ENCODE peak calls at places on chromosomes 11 and 22, in ten cellular contexts. F is NCI-H1436 treated with DMSO at 0.1 percent for 48 hours; Z is activated T-cell treated with anti-CD3 and anti-CD28 coated beads, Interleukin-2, amount 50 U/mL, for 1 hour; P is ELR; N is aorta; W is T-helper 9 cell; I is brain microvascular endothelial cell; B is activated CD4-positive, alpha-beta T cell treated with anti-CD3 and anti-CD28 coated beads, Interleukin-2, amount 50 U/mL, for 1 hour; R is SW 1271; L is fibroblast of mammary gland. K is an unnamed sample.

GRCh38 chr11:2209900-2210321 is 38.3 kb upstream of the TH start:
- DNase-seq in B (no peak), N (no peak), W (no peak), P (no peak), Z (no peak), I (no peak), R (no peak), F (no peak), L (no peak), K (no peak)

GRCh38 chr11:87072787-87073186 is 35.1 kb downstream of the TMEM135 start:
- DNase-seq in F (no peak), B (no peak), R (no peak), N (no peak), P (no peak), Z (no peak), W (no peak), I (no peak), L (no peak), K (no peak)

GRCh38 chr22:17842386-17842785 is 68.1 kb upstream of the BID start:
- DNase-seq in F (no peak), I (no peak), R (no peak), N (no peak), Z (peak), L (no peak), W (peak), B (peak), P (no peak), K (no peak)

GRCh38 chr22:46798366-46799057 is 36.1 kb downstream of the TBC1D22A start:
- DNase-seq in N (peak), I (peak), Z (peak), F (no peak), L (peak), W (peak), R (no peak), P (peak), B (peak), K (peak)

GRCh38 chr11:44955019-44955738 is 4.5 kb upstream of the TP53I11 start:
- DNase-seq in B (no peak), L (peak), F (no peak), R (no peak), P (peak), I (peak), W (no peak), Z (no peak), N (no peak), K (peak)

GRCh38 chr11:106344392-106344791 is 266.9 kb downstream of the AASDHPPT start:
- DNase-seq in R (no peak), N (no peak), Z (no peak), P (no peak), W (no peak), I (peak), L (peak), B (no peak), F (no peak), K (peak)

GRCh38 chr22:43483669-43484068 is 71.9 kb downstream of the MPPED1 start:
- DNase-seq in Z (no peak), R (no peak), L (no peak), N (peak), I (no peak), B (no peak), F (no peak), W (no peak), P (no peak), K (no peak)

GRCh38 chr22:40714514-40714966 is 35.3 kb downstream of the MCHR1 start:
- DNase-seq in N (peak), P (peak), B (no peak), R (no peak), Z (no peak), W (no peak), I (peak), L (peak), F (no peak), K (peak)

GRCh38 chr11:128501576-128502549 is 85.5 kb downstream of the ETS1 start:
- DNase-seq in I (peak), Z (no peak), B (no peak), R (no peak), W (no peak), P (peak), N (no peak), L (peak), F (no peak), K (peak)

GRCh38 chr11:47324520-47324919 is 28.0 kb downstream of the MYBPC3 start:
- DNase-seq in N (no peak), P (no peak), F (no peak), B (no peak), W (no peak), Z (no peak), L (no peak), R (no peak), I (no peak), K (no peak)

GRCh38 chr22:47199261-47199948 is 437.0 kb downstream of the TBC1D22A start:
- DNase-seq in B (no peak), F (no peak), Z (peak), I (no peak), P (no peak), L (no peak), W (no peak), R (no peak), N (peak), K (no peak)

GRCh38 chr22:40249286-40249685 is 71.6 kb downstream of the TNRC6B start:
- DNase-seq in R (no peak), Z (no peak), L (no peak), N (no peak), B (no peak), P (no peak), F (no peak), I (no peak), W (no peak), K (no peak)

GRCh38 chr11:75667268-75667830 is 1.5 kb downstream of the MAP6 start:
- DNase-seq in I (no peak), P (peak), Z (peak), F (no peak), W (no peak), R (no peak), N (no peak), L (no peak), B (no peak), K (peak)

GRCh38 chr11:83641511-83641910 is 355.3 kb upstream of the CCDC90B start:
- DNase-seq in N (no peak), I (no peak), P (no peak), B (no peak), R (no peak), W (no peak), Z (no peak), L (peak), F (no peak), K (peak)

GRCh38 chr22:38724926-38725571 is 19.3 kb downstream of the GTPBP1 start:
- DNase-seq in P (peak), N (no peak), Z (peak), R (no peak), W (no peak), B (no peak), I (peak), F (no peak), L (peak), K (peak)

GRCh38 chr22:37607010-37607911 is 1.4 kb upstream of the GGA1 start:
- DNase-seq in W (peak), P (peak), I (peak), L (peak), R (no peak), F (peak), N (peak), Z (peak), B (peak), K (peak)

GRCh38 chr11:23957309-23957708 is 539.5 kb upstream of the LUZP2 start:
- DNase-seq in R (no peak), Z (no peak), N (no peak), W (no peak), P (peak), L (no peak), B (no peak), F (no peak), I (peak), K (no peak)

GRCh38 chr11:33606762-33607161 is 93.9 kb downstream of the C11orf91 start:
- DNase-seq in Z (no peak), L (no peak), F (no peak), B (no peak), W (no peak), P (peak), N (no peak), I (no peak), R (no peak), K (peak)

GRCh38 chr11:129828301-129828836 is 12.7 kb downstream of the TMEM45B start:
- DNase-seq in W (no peak), N (no peak), I (no peak), B (no peak), Z (no peak), R (no peak), P (no peak), F (no peak), L (no peak), K (no peak)

GRCh38 chr11:810040-810567 is 337 bp downstream of the RPLP2 start:
- DNase-seq in F (no peak), W (no peak), R (no peak), P (no peak), I (no peak), L (no peak), Z (no peak), B (no peak), N (no peak), K (no peak)

GRCh38 chr11:90639687-90640086 is 416.8 kb upstream of the CHORDC1 start:
- DNase-seq in I (peak), N (no peak), F (no peak), W (no peak), Z (no peak), R (no peak), L (no peak), B (no peak), P (no peak), K (no peak)

GRCh38 chr22:37623075-37624016 is 14.7 kb downstream of the GGA1 start:
- DNase-seq in F (no peak), N (peak), I (no peak), W (peak), P (peak), Z (peak), R (no peak), L (peak), B (peak), K (peak)

GRCh38 chr11:35464308-35464707 is 45.0 kb upstream of the SLC1A2 start:
- DNase-seq in W (no peak), I (no peak), R (no peak), F (no peak), L (no peak), B (no peak), P (peak), Z (no peak), N (no peak), K (peak)

GRCh38 chr11:62427630-62428233 is 8.9 kb downstream of the SCGB1A1 start:
- DNase-seq in B (no peak), F (no peak), N (no peak), R (no peak), L (peak), Z (no peak), I (peak), P (peak), W (no peak), K (peak)

GRCh38 chr11:134683860-134684259 is 271.8 kb upstream of the B3GAT1 start:
- DNase-seq in R (no peak), W (no peak), N (no peak), F (no peak), B (no peak), P (no peak), I (no peak), Z (no peak), L (no peak), K (no peak)

GRCh38 chr11:75279273-75279672 is 38.7 kb downstream of the TPBGL start:
- DNase-seq in R (no peak), I (no peak), N (peak), L (no peak), B (no peak), Z (no peak), W (no peak), F (no peak), P (no peak), K (peak)

GRCh38 chr11:74925281-74925680 is 23.6 kb downstream of the XRRA1 start:
- DNase-seq in W (no peak), Z (no peak), L (peak), N (no peak), R (no peak), B (no peak), F (no peak), I (no peak), P (peak), K (peak)

GRCh38 chr11:20011294-20011951 is 148.9 kb downstream of the DBX1 start:
- DNase-seq in B (no peak), L (peak), R (no peak), W (no peak), F (peak), Z (no peak), I (no peak), P (no peak), N (no peak), K (no peak)

GRCh38 chr11:122731500-122731913 is 76.0 kb downstream of the UBASH3B start:
- DNase-seq in Z (no peak), N (no peak), I (peak), L (peak), P (peak), B (no peak), F (no peak), R (no peak), W (no peak), K (peak)

GRCh38 chr11:119618208-119618909 is 110.6 kb downstream of the NECTIN1 start:
- DNase-seq in R (no peak), F (no peak), B (no peak), Z (no peak), P (no peak), I (no peak), N (no peak), W (no peak), L (no peak), K (peak)

GRCh38 chr11:86160546-86161149 is 83.9 kb upstream of the EED start:
- DNase-seq in L (no peak), W (no peak), N (no peak), Z (no peak), F (no peak), R (no peak), B (no peak), I (peak), P (peak), K (peak)

GRCh38 chr11:70811915-70812314 is 413.6 kb downstream of the CTTN start:
- DNase-seq in Z (no peak), L (no peak), B (no peak), I (no peak), P (no peak), F (no peak), R (no peak), W (no peak), N (no peak), K (no peak)

GRCh38 chr11:109968781-109969180 is 124.4 kb upstream of the ZC3H12C start:
- DNase-seq in F (no peak), L (no peak), B (no peak), I (no peak), W (no peak), Z (no peak), P (no peak), N (no peak), R (no peak), K (no peak)

GRCh38 chr11:1500466-1501420 is 14.2 kb upstream of the MOB2 start:
- DNase-seq in Z (no peak), B (no peak), I (no peak), R (no peak), P (no peak), F (no peak), L (no peak), N (peak), W (no peak), K (no peak)

GRCh38 chr11:70272009-70272408 is 1.5 kb downstream of the PPFIA1 start:
- DNase-seq in B (no peak), Z (no peak), L (no peak), R (no peak), P (no peak), I (no peak), F (no peak), W (no peak), N (peak), K (no peak)

GRCh38 chr11:76214968-76215548 is 8.8 kb upstream of the WNT11 start:
- DNase-seq in F (no peak), B (no peak), W (no peak), L (no peak), I (no peak), Z (no peak), R (no peak), N (peak), P (no peak), K (no peak)

GRCh38 chr11:92180664-92181251 is 43.9 kb upstream of the FAT3 start:
- DNase-seq in W (no peak), I (peak), L (peak), F (no peak), B (no peak), P (no peak), R (no peak), Z (no peak), N (no peak), K (peak)

GRCh38 chr11:2893935-2894334 is 8.4 kb upstream of the CDKN1C start:
- DNase-seq in F (no peak), L (no peak), Z (no peak), I (no peak), R (no peak), W (no peak), N (no peak), B (no peak), P (no peak), K (no peak)

K was measured in EH.